ENCODE peak calls at places on chromosomes 11 and 22, in four cellular contexts. B is astrocyte of the spinal cord, N is HT-29, E is NCI-H2029 treated with DMSO at 0.1 percent for 48 hours. I is an unnamed sample.

GRCh38 chr11:135004495-135004894 is 592.5 kb upstream of the B3GAT1 start:
- DNase-seq in N (no peak), E (peak; percentile 61), B (no peak), I (no peak)

GRCh38 chr11:72429626-72430025 is 4.7 kb downstream of the CLPB start:
- DNase-seq in B (no peak), N (no peak), E (no peak), I (no peak)

GRCh38 chr22:45682069-45682468 is 10.4 kb downstream of the ATXN10 start:
- DNase-seq in B (no peak), N (no peak), E (no peak), I (no peak)

GRCh38 chr11:2521081-2521480 is 76.3 kb downstream of the KCNQ1 start:
- DNase-seq in E (no peak), B (no peak), N (no peak), I (no peak)

GRCh38 chr11:132782102-132782501 is 750.2 kb downstream of the OPCML start:
- DNase-seq in E (no peak), N (no peak), B (no peak), I (no peak)

GRCh38 chr11:14232652-14233051 is 126.3 kb downstream of the RRAS2 start:
- DNase-seq in E (no peak), N (no peak), B (no peak), I (no peak)

GRCh38 chr11:75893202-75893601 is 78.2 kb downstream of the UVRAG start:
- DNase-seq in N (no peak), B (no peak), E (no peak), I (no peak)

GRCh38 chr11:85752201-85752889 is 58.6 kb downstream of the SYTL2 start:
- DNase-seq in N (no peak), E (no peak), B (no peak), I (no peak)

GRCh38 chr22:24422078-24422665 is 5.2 kb upstream of the ADORA2A start:
- DNase-seq in N (no peak), B (no peak), E (no peak), I (no peak)

GRCh38 chr11:20026629-20027545 is 133.4 kb downstream of the DBX1 start:
- DNase-seq in E (peak; percentile 97), B (no peak), N (no peak), I (no peak)

GRCh38 chr11:106706355-106706754 is 311.9 kb downstream of the GUCY1A2 start:
- DNase-seq in N (peak; percentile 65), B (peak; percentile 83), E (no peak), I (no peak)

GRCh38 chr11:90220391-90220790 is 2.5 kb downstream of the CHORDC1 start:
- DNase-seq in E (no peak), N (no peak), B (peak; percentile 46), I (no peak)

GRCh38 chr11:67303132-67303988 is at the start of gene SSH3:
- DNase-seq in E (peak; percentile 20), B (peak; percentile 54), N (peak; percentile 97), I (peak; percentile 80)

GRCh38 chr11:27250867-27251266 is 112.1 kb downstream of the CCDC34 start:
- DNase-seq in E (no peak), N (no peak), B (no peak), I (no peak)

GRCh38 chr11:85822814-85823213 is 11.9 kb upstream of the SYTL2 start:
- DNase-seq in N (no peak), B (peak; percentile 70), E (no peak), I (no peak)

GRCh38 chr11:578276-579035 is 2.2 kb downstream of the PHRF1 start:
- DNase-seq in N (no peak), E (no peak), B (no peak), I (no peak)

GRCh38 chr11:33773399-33774355 is 643 bp downstream of the FBXO3 start:
- DNase-seq in B (no peak), N (peak; percentile 29), E (no peak), I (no peak)

GRCh38 chr11:59965424-59965823 is 1.6 kb downstream of the OOSP4A start:
- DNase-seq in B (no peak), N (no peak), E (no peak), I (no peak)

GRCh38 chr22:46971141-46971775 is 208.8 kb downstream of the TBC1D22A start:
- DNase-seq in N (no peak), E (peak; percentile 48), B (peak; percentile 56), I (peak; percentile 70)

GRCh38 chr22:27199354-27199753 is 542.0 kb downstream of the MIAT start:
- DNase-seq in B (no peak), E (no peak), N (no peak), I (no peak)

GRCh38 chr11:95296621-95297025 is 65.6 kb upstream of the SESN3 start:
- DNase-seq in E (no peak), N (no peak), B (no peak), I (no peak)

I was measured in coronary artery.